ENCODE peak calls at places on chromosomes 5 and 9, in nine cellular contexts. One of them, this sample, is unnamed.

GRCh38 chr9:121437891-121438290 is 61.8 kb downstream of the GGTA1 start:
- DNase-seq in Caco-2: no peak
- DNase-seq in right cardiac atrium: no peak
- DNase-seq in lung: no peak
- DNase-seq in trophoblast cell: peak; percentile 31
- DNase-seq in tibial nerve: no peak
- DNase-seq in GM23248: no peak
- DNase-seq in SJSA1: no peak
- DNase-seq in Karpas-422: no peak
- DNase-seq in this sample: no peak

GRCh38 chr9:23563497-23563896 is 262.5 kb downstream of the ELAVL2 start:
- DNase-seq in Caco-2: no peak
- DNase-seq in right cardiac atrium: no peak
- DNase-seq in lung: no peak
- DNase-seq in trophoblast cell: no peak
- DNase-seq in tibial nerve: no peak
- DNase-seq in GM23248: no peak
- DNase-seq in SJSA1: no peak
- DNase-seq in Karpas-422: no peak
- DNase-seq in this sample: no peak

GRCh38 chr5:111165058-111165457 is 59.1 kb upstream of the CAMK4 start:
- DNase-seq in Caco-2: no peak
- DNase-seq in right cardiac atrium: no peak
- DNase-seq in lung: no peak
- DNase-seq in trophoblast cell: no peak
- DNase-seq in tibial nerve: no peak
- DNase-seq in GM23248: no peak
- DNase-seq in SJSA1: no peak
- DNase-seq in Karpas-422: no peak
- DNase-seq in this sample: no peak

GRCh38 chr5:170631471-170632195 is 127.8 kb downstream of the KCNIP1 start:
- DNase-seq in Caco-2: peak; percentile 60
- DNase-seq in right cardiac atrium: peak; percentile 28
- DNase-seq in lung: no peak
- DNase-seq in trophoblast cell: peak; percentile 21
- DNase-seq in tibial nerve: no peak
- DNase-seq in GM23248: peak; percentile 67
- DNase-seq in SJSA1: no peak
- DNase-seq in Karpas-422: no peak
- DNase-seq in this sample: no peak

GRCh38 chr5:39523821-39524220 is 99.0 kb upstream of the DAB2 start:
- DNase-seq in Caco-2: no peak
- DNase-seq in right cardiac atrium: no peak
- DNase-seq in lung: no peak
- DNase-seq in trophoblast cell: no peak
- DNase-seq in tibial nerve: no peak
- DNase-seq in GM23248: peak; percentile 85
- DNase-seq in SJSA1: no peak
- DNase-seq in Karpas-422: no peak
- DNase-seq in this sample: no peak

GRCh38 chr9:100472725-100473261 is at the start of gene TMEFF1:
- DNase-seq in Caco-2: peak; percentile 48
- DNase-seq in right cardiac atrium: peak; percentile 33
- DNase-seq in lung: no peak
- DNase-seq in trophoblast cell: peak; percentile 24
- DNase-seq in tibial nerve: no peak
- DNase-seq in GM23248: peak; percentile 66
- DNase-seq in SJSA1: no peak
- DNase-seq in Karpas-422: no peak
- DNase-seq in this sample: no peak

GRCh38 chr5:94702729-94703128 is 84.3 kb downstream of the SLF1 start:
- DNase-seq in Caco-2: no peak
- DNase-seq in right cardiac atrium: no peak
- DNase-seq in lung: no peak
- DNase-seq in trophoblast cell: no peak
- DNase-seq in tibial nerve: no peak
- DNase-seq in GM23248: no peak
- DNase-seq in SJSA1: no peak
- DNase-seq in Karpas-422: no peak
- DNase-seq in this sample: no peak

GRCh38 chr5:43000198-43000840 is 39.8 kb downstream of the ANXA2R start:
- DNase-seq in Caco-2: no peak
- DNase-seq in right cardiac atrium: no peak
- DNase-seq in lung: no peak
- DNase-seq in trophoblast cell: peak; percentile 78
- DNase-seq in tibial nerve: no peak
- DNase-seq in GM23248: peak; percentile 52
- DNase-seq in SJSA1: no peak
- DNase-seq in Karpas-422: no peak
- DNase-seq in this sample: no peak

GRCh38 chr5:122415481-122416120 is 103.6 kb downstream of the SNCAIP start:
- DNase-seq in Caco-2: peak; percentile 70
- DNase-seq in right cardiac atrium: peak; percentile 38
- DNase-seq in lung: peak; percentile 38
- DNase-seq in trophoblast cell: peak; percentile 64
- DNase-seq in tibial nerve: peak; percentile 40
- DNase-seq in GM23248: peak; percentile 75
- DNase-seq in SJSA1: peak; percentile 39
- DNase-seq in Karpas-422: peak; percentile 76
- DNase-seq in this sample: peak; percentile 24

GRCh38 chr9:76932778-76933177 is 26.9 kb upstream of the PRUNE2 start:
- DNase-seq in Caco-2: no peak
- DNase-seq in right cardiac atrium: no peak
- DNase-seq in lung: no peak
- DNase-seq in trophoblast cell: peak; percentile 22
- DNase-seq in tibial nerve: no peak
- DNase-seq in GM23248: peak; percentile 58
- DNase-seq in SJSA1: no peak
- DNase-seq in Karpas-422: no peak
- DNase-seq in this sample: no peak

GRCh38 chr9:92608221-92609141 is 61.5 kb downstream of the IPPK start:
- DNase-seq in Caco-2: no peak
- DNase-seq in right cardiac atrium: peak; percentile 67
- DNase-seq in lung: no peak
- DNase-seq in trophoblast cell: no peak
- DNase-seq in tibial nerve: no peak
- DNase-seq in GM23248: peak; percentile 67
- DNase-seq in SJSA1: no peak
- DNase-seq in Karpas-422: no peak
- DNase-seq in this sample: no peak

GRCh38 chr9:77927265-77927664 is 104.3 kb downstream of the GNAQ start:
- DNase-seq in Caco-2: no peak
- DNase-seq in right cardiac atrium: no peak
- DNase-seq in lung: no peak
- DNase-seq in trophoblast cell: peak; percentile 42
- DNase-seq in tibial nerve: no peak
- DNase-seq in GM23248: peak; percentile 71
- DNase-seq in SJSA1: peak; percentile 51
- DNase-seq in Karpas-422: no peak
- DNase-seq in this sample: no peak

GRCh38 chr5:168612123-168612522 is 33.0 kb upstream of the PANK3 start:
- DNase-seq in Caco-2: no peak
- DNase-seq in right cardiac atrium: no peak
- DNase-seq in lung: no peak
- DNase-seq in trophoblast cell: peak; percentile 34
- DNase-seq in tibial nerve: no peak
- DNase-seq in GM23248: no peak
- DNase-seq in SJSA1: no peak
- DNase-seq in Karpas-422: no peak
- DNase-seq in this sample: no peak

GRCh38 chr9:134852906-134853654 is 27.5 kb upstream of the FCN2 start:
- DNase-seq in Caco-2: peak; percentile 14
- DNase-seq in right cardiac atrium: no peak
- DNase-seq in lung: no peak
- DNase-seq in trophoblast cell: no peak
- DNase-seq in tibial nerve: no peak
- DNase-seq in GM23248: peak; percentile 35
- DNase-seq in SJSA1: no peak
- DNase-seq in Karpas-422: no peak
- DNase-seq in this sample: no peak

GRCh38 chr5:131148835-131149234 is 16.2 kb downstream of the HINT1 start:
- DNase-seq in Caco-2: no peak
- DNase-seq in right cardiac atrium: no peak
- DNase-seq in lung: no peak
- DNase-seq in trophoblast cell: no peak
- DNase-seq in tibial nerve: no peak
- DNase-seq in GM23248: no peak
- DNase-seq in SJSA1: no peak
- DNase-seq in Karpas-422: no peak
- DNase-seq in this sample: no peak

GRCh38 chr9:69933445-69933844 is 110.2 kb upstream of the MAMDC2 start:
- DNase-seq in Caco-2: no peak
- DNase-seq in right cardiac atrium: no peak
- DNase-seq in lung: no peak
- DNase-seq in trophoblast cell: no peak
- DNase-seq in tibial nerve: no peak
- DNase-seq in GM23248: no peak
- DNase-seq in SJSA1: no peak
- DNase-seq in Karpas-422: no peak
- DNase-seq in this sample: no peak

GRCh38 chr9:123372766-123373446 is 16.9 kb downstream of the CRB2 start:
- DNase-seq in Caco-2: no peak
- DNase-seq in right cardiac atrium: no peak
- DNase-seq in lung: no peak
- DNase-seq in trophoblast cell: no peak
- DNase-seq in tibial nerve: no peak
- DNase-seq in GM23248: no peak
- DNase-seq in SJSA1: no peak
- DNase-seq in Karpas-422: no peak
- DNase-seq in this sample: no peak

GRCh38 chr9:40925149-40925548 is 203.3 kb downstream of the FOXD4L6 start:
- DNase-seq in Caco-2: no peak
- DNase-seq in right cardiac atrium: no peak
- DNase-seq in lung: no peak
- DNase-seq in trophoblast cell: no peak
- DNase-seq in tibial nerve: no peak
- DNase-seq in GM23248: no peak
- DNase-seq in SJSA1: no peak
- DNase-seq in Karpas-422: peak; percentile 23
- DNase-seq in this sample: no peak
- H3K9me3 ChIP-seq in Caco-2: no peaks in the 10 kb centered on the region
- H3K9me3 ChIP-seq in right cardiac atrium: peaks cover 4% of the 10 kb centered on the region
- H3K9me3 ChIP-seq in lung: peaks cover 54% of the 10 kb centered on the region
- H3K9me3 ChIP-seq in trophoblast cell: peaks cover 18% of the 10 kb centered on the region
- H3K9me3 ChIP-seq in tibial nerve: peaks cover 63% of the 10 kb centered on the region
- H3K9me3 ChIP-seq in GM23248: no peaks in the 10 kb centered on the region
- H3K9me3 ChIP-seq in SJSA1: peaks cover 13% of the 10 kb centered on the region
- H3K9me3 ChIP-seq in Karpas-422: peaks cover 68% of the 10 kb centered on the region
- H3K9me3 ChIP-seq in this sample: no peaks in the 10 kb centered on the region

GRCh38 chr9:85421641-85422040 is 320.1 kb downstream of the AGTPBP1 start:
- DNase-seq in Caco-2: no peak
- DNase-seq in right cardiac atrium: no peak
- DNase-seq in lung: no peak
- DNase-seq in trophoblast cell: no peak
- DNase-seq in tibial nerve: no peak
- DNase-seq in GM23248: peak; percentile 18
- DNase-seq in SJSA1: peak; percentile 7
- DNase-seq in Karpas-422: no peak
- DNase-seq in this sample: no peak

GRCh38 chr9:85417674-85418073 is 324.1 kb downstream of the AGTPBP1 start:
- DNase-seq in Caco-2: no peak
- DNase-seq in right cardiac atrium: no peak
- DNase-seq in lung: no peak
- DNase-seq in trophoblast cell: no peak
- DNase-seq in tibial nerve: no peak
- DNase-seq in GM23248: no peak
- DNase-seq in SJSA1: no peak
- DNase-seq in Karpas-422: no peak
- DNase-seq in this sample: no peak

GRCh38 chr9:85425153-85425611 is 316.6 kb downstream of the AGTPBP1 start:
- DNase-seq in Caco-2: peak; percentile 54
- DNase-seq in right cardiac atrium: peak; percentile 42
- DNase-seq in lung: peak; percentile 39
- DNase-seq in trophoblast cell: peak; percentile 75
- DNase-seq in tibial nerve: peak; percentile 63
- DNase-seq in GM23248: peak; percentile 67
- DNase-seq in SJSA1: peak; percentile 14
- DNase-seq in Karpas-422: peak; percentile 87
- DNase-seq in this sample: peak; percentile 1

GRCh38 chr9:85416720-85417119 is 325.0 kb downstream of the AGTPBP1 start:
- DNase-seq in Caco-2: no peak
- DNase-seq in right cardiac atrium: no peak
- DNase-seq in lung: no peak
- DNase-seq in trophoblast cell: no peak
- DNase-seq in tibial nerve: no peak
- DNase-seq in GM23248: no peak
- DNase-seq in SJSA1: no peak
- DNase-seq in Karpas-422: no peak
- DNase-seq in this sample: no peak

GRCh38 chr9:85420750-85421149 is 321.0 kb downstream of the AGTPBP1 start:
- DNase-seq in Caco-2: no peak
- DNase-seq in right cardiac atrium: no peak
- DNase-seq in lung: no peak
- DNase-seq in trophoblast cell: no peak
- DNase-seq in tibial nerve: no peak
- DNase-seq in GM23248: no peak
- DNase-seq in SJSA1: no peak
- DNase-seq in Karpas-422: no peak
- DNase-seq in this sample: no peak
- H3K9me3 ChIP-seq in Caco-2: no peaks in the 10 kb centered on the region
- H3K9me3 ChIP-seq in right cardiac atrium: no peaks in the 10 kb centered on the region
- H3K9me3 ChIP-seq in lung: no peaks in the 10 kb centered on the region
- H3K9me3 ChIP-seq in trophoblast cell: peaks cover 1% of the 10 kb centered on the region
- H3K9me3 ChIP-seq in tibial nerve: no peaks in the 10 kb centered on the region
- H3K9me3 ChIP-seq in GM23248: no peaks in the 10 kb centered on the region
- H3K9me3 ChIP-seq in SJSA1: no peaks in the 10 kb centered on the region
- H3K9me3 ChIP-seq in Karpas-422: no peaks in the 10 kb centered on the region
- H3K9me3 ChIP-seq in this sample: no peaks in the 10 kb centered on the region

GRCh38 chr9:40914772-40915659 is 213.5 kb downstream of the FOXD4L6 start:
- DNase-seq in Caco-2: no peak
- DNase-seq in right cardiac atrium: no peak
- DNase-seq in lung: no peak
- DNase-seq in trophoblast cell: no peak
- DNase-seq in tibial nerve: no peak
- DNase-seq in GM23248: no peak
- DNase-seq in SJSA1: no peak
- DNase-seq in Karpas-422: no peak
- DNase-seq in this sample: no peak
- H3K9me3 ChIP-seq in Caco-2: no peaks in the 10 kb centered on the region
- H3K9me3 ChIP-seq in right cardiac atrium: peaks cover 10% of the 10 kb centered on the region
- H3K9me3 ChIP-seq in lung: peaks cover 60% of the 10 kb centered on the region
- H3K9me3 ChIP-seq in trophoblast cell: peaks cover 30% of the 10 kb centered on the region
- H3K9me3 ChIP-seq in tibial nerve: peaks cover 82% of the 10 kb centered on the region
- H3K9me3 ChIP-seq in GM23248: no peaks in the 10 kb centered on the region
- H3K9me3 ChIP-seq in SJSA1: peaks cover 18% of the 10 kb centered on the region
- H3K9me3 ChIP-seq in Karpas-422: peaks cover 62% of the 10 kb centered on the region
- H3K9me3 ChIP-seq in this sample: no peaks in the 10 kb centered on the region

GRCh38 chr9:103377667-103378066 is 382.5 kb downstream of the CYLC2 start:
- DNase-seq in Caco-2: no peak
- DNase-seq in right cardiac atrium: no peak
- DNase-seq in lung: no peak
- DNase-seq in trophoblast cell: no peak
- DNase-seq in tibial nerve: no peak
- DNase-seq in GM23248: no peak
- DNase-seq in SJSA1: no peak
- DNase-seq in Karpas-422: no peak
- DNase-seq in this sample: no peak
- H3K9me3 ChIP-seq in Caco-2: no peaks in the 10 kb centered on the region
- H3K9me3 ChIP-seq in right cardiac atrium: no peaks in the 10 kb centered on the region
- H3K9me3 ChIP-seq in lung: no peaks in the 10 kb centered on the region
- H3K9me3 ChIP-seq in trophoblast cell: no peaks in the 10 kb centered on the region
- H3K9me3 ChIP-seq in tibial nerve: no peaks in the 10 kb centered on the region
- H3K9me3 ChIP-seq in GM23248: no peaks in the 10 kb centered on the region
- H3K9me3 ChIP-seq in SJSA1: no peaks in the 10 kb centered on the region
- H3K9me3 ChIP-seq in Karpas-422: peaks cover 15% of the 10 kb centered on the region
- H3K9me3 ChIP-seq in this sample: no peaks in the 10 kb centered on the region